ENCODE peak calls at places on chromosomes 6 and 20, in four cellular contexts. One of them, this sample, is unnamed.

GRCh38 chr20:10708342-10709185 is 34.8 kb upstream of the JAG1 start:
- DNase-seq in BJ: peak; percentile 7
- DNase-seq in brain microvascular endothelial cell: peak; percentile 71
- DNase-seq in cardiac fibroblast: peak; percentile 83
- DNase-seq in this sample: peak; percentile 71

GRCh38 chr6:129717287-129717686 is 7.3 kb upstream of the ARHGAP18 start:
- DNase-seq in cardiac fibroblast: peak; percentile 65
- DNase-seq in BJ: no peak
- DNase-seq in brain microvascular endothelial cell: peak; percentile 43
- DNase-seq in this sample: no peak

GRCh38 chr20:34559311-34560140 is 1.0 kb downstream of the MAP1LC3A start:
- DNase-seq in brain microvascular endothelial cell: no peak
- DNase-seq in cardiac fibroblast: no peak
- DNase-seq in BJ: no peak
- DNase-seq in this sample: no peak

GRCh38 chr20:32382102-32382950 is 24.2 kb downstream of the ASXL1 start:
- DNase-seq in cardiac fibroblast: no peak
- DNase-seq in brain microvascular endothelial cell: no peak
- DNase-seq in BJ: no peak
- DNase-seq in this sample: no peak

GRCh38 chr20:63101781-63102719 is 95.3 kb upstream of the BHLHE23 start:
- DNase-seq in brain microvascular endothelial cell: peak; percentile 11
- DNase-seq in BJ: no peak
- DNase-seq in cardiac fibroblast: peak; percentile 57
- DNase-seq in this sample: peak; percentile 1

GRCh38 chr6:96907498-96907897 is 9.8 kb upstream of the NDUFAF4 start:
- DNase-seq in brain microvascular endothelial cell: peak; percentile 31
- DNase-seq in BJ: no peak
- DNase-seq in cardiac fibroblast: peak; percentile 61
- DNase-seq in this sample: no peak

GRCh38 chr6:140538926-140539325 is 1164.5 kb upstream of the CITED2 start:
- DNase-seq in BJ: no peak
- DNase-seq in brain microvascular endothelial cell: no peak
- DNase-seq in cardiac fibroblast: peak; percentile 34
- DNase-seq in this sample: no peak

GRCh38 chr20:62832212-62832922 is 15.5 kb downstream of the COL9A3 start:
- DNase-seq in cardiac fibroblast: no peak
- DNase-seq in brain microvascular endothelial cell: no peak
- DNase-seq in BJ: no peak
- DNase-seq in this sample: no peak

GRCh38 chr6:11774392-11774791 is 4.2 kb downstream of the ADTRP start:
- DNase-seq in cardiac fibroblast: no peak
- DNase-seq in BJ: no peak
- DNase-seq in brain microvascular endothelial cell: no peak
- DNase-seq in this sample: no peak

GRCh38 chr6:110341671-110342304 is 16.4 kb downstream of the METTL24 start:
- DNase-seq in brain microvascular endothelial cell: peak; percentile 39
- DNase-seq in BJ: no peak
- DNase-seq in cardiac fibroblast: peak; percentile 30
- DNase-seq in this sample: no peak

GRCh38 chr6:1688396-1688795 is 78.7 kb downstream of the FOXC1 start:
- DNase-seq in brain microvascular endothelial cell: no peak
- DNase-seq in BJ: no peak
- DNase-seq in cardiac fibroblast: no peak
- DNase-seq in this sample: no peak

GRCh38 chr20:57434390-57434700 is 43.1 kb downstream of the RBM38 start:
- DNase-seq in BJ: no peak
- DNase-seq in brain microvascular endothelial cell: no peak
- DNase-seq in cardiac fibroblast: no peak
- DNase-seq in this sample: no peak

GRCh38 chr6:25942561-25943147 is 12.2 kb upstream of the SLC17A2 start:
- DNase-seq in brain microvascular endothelial cell: peak; percentile 24
- DNase-seq in BJ: no peak
- DNase-seq in cardiac fibroblast: peak; percentile 73
- DNase-seq in this sample: peak; percentile 35

GRCh38 chr6:11143394-11144371 is 32.2 kb upstream of the ERVFRD-1 start:
- DNase-seq in brain microvascular endothelial cell: peak; percentile 97
- DNase-seq in cardiac fibroblast: peak; percentile 97
- DNase-seq in BJ: peak; percentile 43
- DNase-seq in this sample: peak; percentile 68

GRCh38 chr20:38674178-38675133 is 49.8 kb upstream of the SLC32A1 start:
- DNase-seq in cardiac fibroblast: peak; percentile 48
- DNase-seq in brain microvascular endothelial cell: peak; percentile 40
- DNase-seq in BJ: no peak
- DNase-seq in this sample: no peak

GRCh38 chr6:33416386-33417126 is 1.4 kb downstream of the CUTA start:
- DNase-seq in brain microvascular endothelial cell: no peak
- DNase-seq in BJ: no peak
- DNase-seq in cardiac fibroblast: no peak
- DNase-seq in this sample: no peak

GRCh38 chr6:131213501-131213990 is 78.3 kb downstream of the AKAP7 start:
- DNase-seq in BJ: no peak
- DNase-seq in cardiac fibroblast: peak; percentile 78
- DNase-seq in brain microvascular endothelial cell: peak; percentile 1
- DNase-seq in this sample: no peak

GRCh38 chr6:110549277-110549676 is 72.9 kb upstream of the SLC22A16 start:
- DNase-seq in BJ: no peak
- DNase-seq in cardiac fibroblast: no peak
- DNase-seq in brain microvascular endothelial cell: no peak
- DNase-seq in this sample: no peak

GRCh38 chr6:169890049-169890448 is 138.6 kb downstream of the ERMARD start:
- DNase-seq in BJ: no peak
- DNase-seq in cardiac fibroblast: no peak
- DNase-seq in brain microvascular endothelial cell: no peak
- DNase-seq in this sample: no peak

GRCh38 chr6:136338486-136338885 is 48.8 kb upstream of the BCLAF1 start:
- DNase-seq in cardiac fibroblast: no peak
- DNase-seq in brain microvascular endothelial cell: no peak
- DNase-seq in BJ: no peak
- DNase-seq in this sample: no peak

GRCh38 chr6:139473239-139473701 is 98.8 kb upstream of the CITED2 start:
- DNase-seq in cardiac fibroblast: no peak
- DNase-seq in brain microvascular endothelial cell: no peak
- DNase-seq in BJ: no peak
- DNase-seq in this sample: peak; percentile 29

GRCh38 chr6:168130168-168130651 is 51.2 kb upstream of the FRMD1 start:
- DNase-seq in brain microvascular endothelial cell: no peak
- DNase-seq in BJ: no peak
- DNase-seq in cardiac fibroblast: no peak
- DNase-seq in this sample: no peak

GRCh38 chr6:162857321-162857720 is 129.5 kb downstream of the PACRG start:
- DNase-seq in cardiac fibroblast: no peak
- DNase-seq in BJ: no peak
- DNase-seq in brain microvascular endothelial cell: no peak
- DNase-seq in this sample: no peak

GRCh38 chr6:83633149-83633548 is 75.8 kb downstream of the SNAP91 start:
- DNase-seq in BJ: no peak
- DNase-seq in brain microvascular endothelial cell: no peak
- DNase-seq in cardiac fibroblast: no peak
- DNase-seq in this sample: no peak

DNA sequence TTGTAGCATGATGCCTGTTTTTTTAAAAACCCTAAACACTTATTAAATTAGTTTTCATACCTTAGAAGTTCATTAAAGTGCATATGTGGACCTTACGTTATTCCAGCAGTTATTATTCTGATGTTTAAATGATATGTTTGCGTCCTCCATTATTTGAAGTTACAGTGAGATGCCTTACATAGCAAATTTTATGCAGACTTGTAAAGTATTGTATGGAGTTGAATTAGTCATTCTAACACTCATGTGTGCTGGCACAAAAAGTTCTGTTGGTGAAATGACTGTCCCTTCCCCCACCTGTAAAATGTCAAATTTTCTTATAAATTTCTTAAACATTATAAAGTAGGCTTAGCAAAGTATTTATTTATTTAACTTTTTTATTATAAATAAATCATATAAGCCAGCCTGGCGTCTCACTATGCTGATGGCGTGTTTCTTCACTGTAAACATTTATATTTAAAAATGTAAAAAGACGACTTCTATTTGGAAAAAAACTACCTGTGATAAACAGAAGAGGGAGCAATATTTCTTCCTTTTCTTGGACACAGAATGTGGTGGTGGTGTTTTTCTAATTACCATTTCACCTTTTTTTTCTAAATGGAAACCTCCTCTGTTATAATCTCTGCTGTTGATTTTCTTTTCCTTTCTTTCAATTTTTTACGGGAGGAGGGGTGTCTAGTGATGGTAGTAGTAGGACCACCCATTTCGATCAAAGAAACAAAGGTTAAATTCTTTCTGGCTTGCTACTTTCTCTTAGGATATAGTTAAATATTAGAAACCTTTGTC is 155.4 kb downstream of the RFPL4B start:
- DNase-seq in brain microvascular endothelial cell: no peak
- DNase-seq in BJ: no peak
- DNase-seq in cardiac fibroblast: peak; percentile 38
- DNase-seq in this sample: no peak
- TF ChIP-seq CTCF in brain microvascular endothelial cell: peak; percentile 41
- TF ChIP-seq CTCF in BJ: peak; percentile 46
- TF ChIP-seq CTCF in cardiac fibroblast: peak; percentile 26
- TF ChIP-seq CTCF in this sample: peak; percentile 36

GRCh38 chr6:111980168-111980567 is 73.7 kb upstream of the CCN6 start:
- DNase-seq in brain microvascular endothelial cell: no peak
- DNase-seq in cardiac fibroblast: peak; percentile 57
- DNase-seq in BJ: no peak
- DNase-seq in this sample: no peak

GRCh38 chr6:111978826-111979225 is 75.1 kb upstream of the CCN6 start:
- DNase-seq in cardiac fibroblast: no peak
- DNase-seq in brain microvascular endothelial cell: no peak
- DNase-seq in BJ: no peak
- DNase-seq in this sample: no peak

GRCh38 chr6:111980979-111981378 is 72.9 kb upstream of the CCN6 start:
- DNase-seq in cardiac fibroblast: no peak
- DNase-seq in BJ: no peak
- DNase-seq in brain microvascular endothelial cell: no peak
- DNase-seq in this sample: no peak

GRCh38 chr6:111981441-111981840 is 72.5 kb upstream of the CCN6 start:
- DNase-seq in BJ: no peak
- DNase-seq in cardiac fibroblast: no peak
- DNase-seq in brain microvascular endothelial cell: no peak
- DNase-seq in this sample: no peak

DNA sequence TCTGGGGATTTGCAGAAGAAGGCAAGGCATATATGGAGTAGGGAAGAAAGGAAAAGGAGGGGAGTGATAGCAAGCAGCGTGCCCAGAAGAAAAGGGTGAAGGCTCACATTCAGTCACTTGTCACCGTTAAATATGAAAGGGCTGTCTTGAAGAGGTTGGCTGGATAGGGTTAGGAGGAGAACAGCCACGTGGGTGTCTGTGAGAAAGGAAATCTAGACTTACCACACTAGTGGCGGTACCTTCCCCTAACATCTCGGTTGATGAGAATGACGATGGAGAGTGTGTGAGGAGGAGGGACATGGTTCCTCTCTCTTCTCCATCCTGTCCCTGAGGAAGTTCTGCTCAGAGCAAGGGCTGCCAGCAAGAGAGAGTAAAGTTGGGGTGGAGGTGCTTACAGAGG is 74.3 kb upstream of the CCN6 start:
- DNase-seq in BJ: no peak
- DNase-seq in cardiac fibroblast: no peak
- DNase-seq in brain microvascular endothelial cell: no peak
- DNase-seq in this sample: no peak
- H3K4me3 ChIP-seq in BJ: no peak overlapping the region
- H3K4me3 ChIP-seq in cardiac fibroblast: no peak overlapping the region
- H3K4me3 ChIP-seq in brain microvascular endothelial cell: no peak overlapping the region
- H3K4me3 ChIP-seq in this sample: no peak overlapping the region

DNA sequence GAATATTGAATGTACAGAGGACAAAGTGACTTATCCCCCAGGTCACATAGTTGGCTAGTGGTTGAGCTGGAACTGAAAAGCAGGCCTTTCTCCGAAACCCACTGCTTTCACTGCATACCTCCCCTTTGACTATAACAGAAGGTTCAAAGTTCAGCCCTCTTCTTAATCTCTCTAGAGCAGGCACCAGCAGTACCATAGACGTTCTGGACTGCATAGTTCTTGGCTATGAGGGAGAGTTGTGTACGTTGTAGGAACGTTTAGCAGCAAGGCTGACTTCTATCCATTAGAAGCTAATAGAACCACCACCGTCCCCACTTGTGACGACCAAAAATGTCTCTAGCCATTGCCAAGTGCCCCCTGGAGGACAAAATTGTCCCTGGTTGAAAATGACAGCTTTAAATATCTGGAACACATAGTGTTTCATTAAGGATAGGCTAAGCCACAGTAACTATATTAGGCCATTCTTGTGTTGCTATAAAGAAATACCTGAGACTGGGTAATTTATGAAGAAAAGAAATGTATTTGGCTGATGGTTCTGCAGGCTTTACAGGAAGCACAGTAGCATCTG is 123.8 kb upstream of the MTHFD1L start:
- DNase-seq in cardiac fibroblast: peak; percentile 9
- DNase-seq in brain microvascular endothelial cell: no peak
- DNase-seq in BJ: no peak
- DNase-seq in this sample: no peak
- TF ChIP-seq CTCF in cardiac fibroblast: peak; percentile 43
- TF ChIP-seq CTCF in brain microvascular endothelial cell: peak; percentile 55
- TF ChIP-seq CTCF in BJ: peak; percentile 17
- TF ChIP-seq CTCF in this sample: peak; percentile 25

GRCh38 chr20:21106171-21106694 is at the start of gene LINC00237:
- DNase-seq in BJ: no peak
- DNase-seq in brain microvascular endothelial cell: no peak
- DNase-seq in cardiac fibroblast: no peak
- DNase-seq in this sample: no peak

GRCh38 chr20:21103582-21104465 is 2.3 kb downstream of the LINC00237 start:
- DNase-seq in BJ: no peak
- DNase-seq in brain microvascular endothelial cell: no peak
- DNase-seq in cardiac fibroblast: no peak
- DNase-seq in this sample: no peak

GRCh38 chr20:21104466-21104761 is 1.7 kb downstream of the LINC00237 start:
- DNase-seq in BJ: no peak
- DNase-seq in brain microvascular endothelial cell: no peak
- DNase-seq in cardiac fibroblast: no peak
- DNase-seq in this sample: no peak

GRCh38 chr20:21104921-21105320 is 1.2 kb downstream of the LINC00237 start:
- DNase-seq in brain microvascular endothelial cell: no peak
- DNase-seq in BJ: no peak
- DNase-seq in cardiac fibroblast: no peak
- DNase-seq in this sample: no peak

DNA sequence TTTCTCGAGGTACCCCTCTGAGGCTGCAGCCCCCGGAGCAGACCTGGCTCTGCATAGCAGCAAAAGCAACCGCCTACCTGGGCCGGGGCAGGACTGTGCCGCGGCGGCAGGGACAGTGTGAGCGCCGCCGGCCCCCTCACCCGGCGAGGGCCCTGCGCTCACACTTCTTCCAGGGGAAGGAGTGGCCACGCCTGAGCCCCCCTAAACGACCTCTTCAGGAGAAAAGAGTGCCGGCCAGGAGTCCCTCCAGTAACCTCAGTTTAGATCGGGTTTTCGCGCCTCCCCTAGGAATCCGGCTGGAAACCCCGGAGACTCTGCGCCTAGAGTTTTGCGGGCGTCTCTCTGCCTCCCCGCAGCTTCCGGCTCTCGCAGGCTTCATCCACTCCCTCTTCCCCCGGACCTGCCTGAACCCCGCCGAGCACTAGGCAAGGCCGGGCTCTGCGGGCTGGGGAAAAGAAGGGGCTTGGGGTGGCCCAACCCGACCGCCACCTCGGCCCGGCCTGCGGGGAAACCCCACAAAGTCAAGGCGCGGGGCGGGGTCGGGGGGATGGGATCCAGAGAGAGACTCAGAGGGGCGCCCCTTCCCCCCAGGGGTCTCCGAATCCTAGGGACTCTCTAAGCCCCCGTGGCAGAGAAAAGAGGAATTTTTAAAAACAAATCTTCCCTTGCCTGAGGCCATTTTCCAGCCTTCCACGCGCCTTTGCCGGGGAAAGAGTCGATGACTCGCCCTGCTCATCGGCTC is 558 bp downstream of the LINC00237 start:
- DNase-seq in BJ: no peak
- DNase-seq in brain microvascular endothelial cell: no peak
- DNase-seq in cardiac fibroblast: no peak
- DNase-seq in this sample: no peak
- H3K4me3 ChIP-seq in BJ: no peak overlapping the region
- H3K4me3 ChIP-seq in brain microvascular endothelial cell: no peak overlapping the region
- H3K4me3 ChIP-seq in cardiac fibroblast: no peak overlapping the region
- H3K4me3 ChIP-seq in this sample: no peak overlapping the region